ENCODE peak calls at places on chromosomes 11 and 22, in six cellular contexts. One of them, this sample, is unnamed.
A peak's percentile ranks its signal among the peaks of the same experiment; 100 is the strongest.

GRCh38 chr22:39396797-39397195 is 2.8 kb upstream of the TAB1 start:
- DNase-seq in left ventricle myocardium inferior: no peak
- DNase-seq in brain microvascular endothelial cell: no peak
- DNase-seq in neuronal stem cell: no peak
- DNase-seq in GM23248: no peak
- DNase-seq in stomach: no peak
- DNase-seq in this sample: no peak

GRCh38 chr22:41367680-41368542 is 13.8 kb upstream of the TEF start:
- DNase-seq in left ventricle myocardium inferior: peak; percentile 37
- DNase-seq in brain microvascular endothelial cell: no peak
- DNase-seq in neuronal stem cell: no peak
- DNase-seq in GM23248: peak; percentile 77
- DNase-seq in stomach: peak; percentile 49
- DNase-seq in this sample: peak; percentile 59

GRCh38 chr11:111833524-111833923 is 37.9 kb downstream of the ALG9 start:
- DNase-seq in left ventricle myocardium inferior: no peak
- DNase-seq in brain microvascular endothelial cell: peak; percentile 3
- DNase-seq in neuronal stem cell: no peak
- DNase-seq in GM23248: peak; percentile 41
- DNase-seq in stomach: no peak
- DNase-seq in this sample: no peak

GRCh38 chr11:76878014-76878413 is 17.3 kb downstream of the ACER3 start:
- DNase-seq in left ventricle myocardium inferior: no peak
- DNase-seq in brain microvascular endothelial cell: no peak
- DNase-seq in neuronal stem cell: no peak
- DNase-seq in GM23248: no peak
- DNase-seq in stomach: no peak
- DNase-seq in this sample: no peak

GRCh38 chr11:74418509-74418895 is 20.3 kb upstream of the PGM2L1 start:
- DNase-seq in left ventricle myocardium inferior: no peak
- DNase-seq in brain microvascular endothelial cell: peak; percentile 51
- DNase-seq in neuronal stem cell: no peak
- DNase-seq in GM23248: peak; percentile 83
- DNase-seq in stomach: no peak
- DNase-seq in this sample: no peak

GRCh38 chr22:31488988-31489617 is 539 bp downstream of the EIF4ENIF1 start:
- DNase-seq in left ventricle myocardium inferior: peak; percentile 36
- DNase-seq in brain microvascular endothelial cell: peak; percentile 9
- DNase-seq in neuronal stem cell: peak; percentile 27
- DNase-seq in GM23248: peak; percentile 76
- DNase-seq in stomach: peak; percentile 36
- DNase-seq in this sample: peak; percentile 55

GRCh38 chr22:46758867-46759290 is 3.6 kb upstream of the TBC1D22A start:
- DNase-seq in left ventricle myocardium inferior: no peak
- DNase-seq in brain microvascular endothelial cell: peak; percentile 53
- DNase-seq in neuronal stem cell: peak; percentile 45
- DNase-seq in GM23248: peak; percentile 65
- DNase-seq in stomach: peak; percentile 76
- DNase-seq in this sample: peak; percentile 54

GRCh38 chr11:125235006-125235405 is 70.5 kb downstream of the PKNOX2 start:
- DNase-seq in left ventricle myocardium inferior: no peak
- DNase-seq in brain microvascular endothelial cell: no peak
- DNase-seq in neuronal stem cell: peak; percentile 64
- DNase-seq in GM23248: no peak
- DNase-seq in stomach: no peak
- DNase-seq in this sample: no peak

GRCh38 chr11:47056261-47056915 is 119.8 kb downstream of the CSTPP1 start:
- DNase-seq in left ventricle myocardium inferior: no peak
- DNase-seq in brain microvascular endothelial cell: peak; percentile 73
- DNase-seq in neuronal stem cell: no peak
- DNase-seq in GM23248: peak; percentile 80
- DNase-seq in stomach: no peak
- DNase-seq in this sample: no peak

GRCh38 chr11:117684731-117685130 is 112.3 kb downstream of the DSCAML1 start:
- DNase-seq in left ventricle myocardium inferior: no peak
- DNase-seq in brain microvascular endothelial cell: no peak
- DNase-seq in neuronal stem cell: no peak
- DNase-seq in GM23248: no peak
- DNase-seq in stomach: no peak
- DNase-seq in this sample: no peak

GRCh38 chr11:74929431-74930363 is 19.2 kb downstream of the XRRA1 start:
- DNase-seq in left ventricle myocardium inferior: peak; percentile 19
- DNase-seq in brain microvascular endothelial cell: peak; percentile 92
- DNase-seq in neuronal stem cell: peak; percentile 90
- DNase-seq in GM23248: peak; percentile 93
- DNase-seq in stomach: peak; percentile 77
- DNase-seq in this sample: peak; percentile 64

GRCh38 chr11:12531681-12532080 is 142.5 kb upstream of the TEAD1 start:
- DNase-seq in left ventricle myocardium inferior: no peak
- DNase-seq in brain microvascular endothelial cell: no peak
- DNase-seq in neuronal stem cell: no peak
- DNase-seq in GM23248: peak; percentile 66
- DNase-seq in stomach: no peak
- DNase-seq in this sample: no peak

GRCh38 chr22:36083056-36083455 is 54.4 kb upstream of the RBFOX2 start:
- DNase-seq in left ventricle myocardium inferior: no peak
- DNase-seq in brain microvascular endothelial cell: no peak
- DNase-seq in neuronal stem cell: no peak
- DNase-seq in GM23248: no peak
- DNase-seq in stomach: no peak
- DNase-seq in this sample: no peak
- H3K36me3 ChIP-seq in left ventricle myocardium inferior: no peaks in the 10 kb centered on the region
- H3K36me3 ChIP-seq in brain microvascular endothelial cell: no peaks in the 10 kb centered on the region
- H3K36me3 ChIP-seq in neuronal stem cell: no peaks in the 10 kb centered on the region
- H3K36me3 ChIP-seq in GM23248: no peaks in the 10 kb centered on the region
- H3K36me3 ChIP-seq in stomach: no peaks in the 10 kb centered on the region
- H3K36me3 ChIP-seq in this sample: no peaks in the 10 kb centered on the region

GRCh38 chr11:128503231-128503991 is 83.9 kb downstream of the ETS1 start:
- DNase-seq in left ventricle myocardium inferior: no peak
- DNase-seq in brain microvascular endothelial cell: peak; percentile 87
- DNase-seq in neuronal stem cell: no peak
- DNase-seq in GM23248: peak; percentile 96
- DNase-seq in stomach: no peak
- DNase-seq in this sample: no peak

GRCh38 chr11:128500488-128500887 is 86.9 kb downstream of the ETS1 start:
- DNase-seq in left ventricle myocardium inferior: no peak
- DNase-seq in brain microvascular endothelial cell: peak; percentile 65
- DNase-seq in neuronal stem cell: no peak
- DNase-seq in GM23248: no peak
- DNase-seq in stomach: no peak
- DNase-seq in this sample: no peak

GRCh38 chr11:128501008-128501407 is 86.3 kb downstream of the ETS1 start:
- DNase-seq in left ventricle myocardium inferior: no peak
- DNase-seq in brain microvascular endothelial cell: no peak
- DNase-seq in neuronal stem cell: no peak
- DNase-seq in GM23248: no peak
- DNase-seq in stomach: no peak
- DNase-seq in this sample: no peak

GRCh38 chr11:128502736-128503135 is 84.6 kb downstream of the ETS1 start:
- DNase-seq in left ventricle myocardium inferior: no peak
- DNase-seq in brain microvascular endothelial cell: peak; percentile 91
- DNase-seq in neuronal stem cell: no peak
- DNase-seq in GM23248: peak; percentile 93
- DNase-seq in stomach: no peak
- DNase-seq in this sample: no peak

GRCh38 chr11:128501576-128502549 is 85.5 kb downstream of the ETS1 start:
- DNase-seq in left ventricle myocardium inferior: peak; percentile 50
- DNase-seq in brain microvascular endothelial cell: peak; percentile 80
- DNase-seq in neuronal stem cell: no peak
- DNase-seq in GM23248: peak; percentile 89
- DNase-seq in stomach: no peak
- DNase-seq in this sample: peak; percentile 56
- H3K36me3 ChIP-seq in left ventricle myocardium inferior: no peaks in the 10 kb centered on the region
- H3K36me3 ChIP-seq in brain microvascular endothelial cell: peaks cover 5% of the 10 kb centered on the region
- H3K36me3 ChIP-seq in neuronal stem cell: peaks cover 5% of the 10 kb centered on the region
- H3K36me3 ChIP-seq in GM23248: peaks cover 6% of the 10 kb centered on the region
- H3K36me3 ChIP-seq in stomach: no peaks in the 10 kb centered on the region
- H3K36me3 ChIP-seq in this sample: no peaks in the 10 kb centered on the region

DNA sequence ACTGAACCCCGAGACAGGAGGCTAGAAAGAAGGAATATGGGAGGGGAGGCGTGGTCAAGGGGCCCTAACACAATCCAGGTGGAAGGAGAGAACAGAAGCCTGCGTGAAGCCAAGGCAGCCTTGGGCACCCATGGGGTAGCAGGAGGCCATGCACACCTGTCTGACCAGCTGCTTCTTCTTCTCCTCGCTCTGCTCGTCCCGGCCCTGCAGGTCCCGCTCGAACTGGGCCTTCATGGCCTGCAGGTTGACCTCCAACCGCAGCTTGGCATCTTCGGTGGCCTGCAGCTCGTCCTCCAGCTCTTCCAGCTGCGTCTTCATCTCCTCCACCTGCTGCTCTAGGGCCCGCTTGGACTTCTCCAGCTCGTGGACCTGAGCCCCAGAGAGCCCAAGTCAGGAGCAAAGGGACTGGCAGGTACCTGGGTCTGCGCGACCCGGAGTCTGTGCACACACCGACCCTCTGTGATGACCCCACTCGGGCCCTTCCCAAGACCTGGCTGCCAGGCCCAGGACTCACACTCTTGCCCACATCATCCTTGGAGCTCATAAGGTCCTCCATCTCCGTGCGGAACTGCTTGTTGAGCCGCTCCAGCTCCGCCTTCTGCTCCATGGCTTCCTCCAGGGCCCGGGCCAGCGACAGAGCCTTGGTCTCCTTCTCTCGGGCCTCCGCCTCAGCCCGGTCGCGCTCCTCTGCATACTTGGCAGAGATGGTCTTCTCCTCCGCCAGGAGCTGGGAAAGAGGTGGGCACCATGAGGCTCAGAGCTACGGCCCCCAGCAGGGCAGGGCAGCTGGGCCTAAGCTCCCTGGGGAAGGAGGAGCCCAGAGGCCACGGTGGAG is 35.9 kb downstream of the APOL1 start:
- DNase-seq in left ventricle myocardium inferior: peak; percentile 25
- DNase-seq in brain microvascular endothelial cell: no peak
- DNase-seq in neuronal stem cell: no peak
- DNase-seq in GM23248: no peak
- DNase-seq in stomach: no peak
- DNase-seq in this sample: no peak
- H3K36me3 ChIP-seq in left ventricle myocardium inferior: peaks cover 90% of the 10 kb centered on the region
- H3K36me3 ChIP-seq in brain microvascular endothelial cell: peaks cover 87% of the 10 kb centered on the region
- H3K36me3 ChIP-seq in neuronal stem cell: peaks cover 85% of the 10 kb centered on the region
- H3K36me3 ChIP-seq in GM23248: peaks cover 72% of the 10 kb centered on the region
- H3K36me3 ChIP-seq in stomach: peaks cover 98% of the 10 kb centered on the region
- H3K36me3 ChIP-seq in this sample: peaks cover 91% of the 10 kb centered on the region

GRCh38 chr11:69797156-69797555 is 22.0 kb upstream of the FGF4 start:
- DNase-seq in left ventricle myocardium inferior: no peak
- DNase-seq in brain microvascular endothelial cell: no peak
- DNase-seq in neuronal stem cell: no peak
- DNase-seq in GM23248: no peak
- DNase-seq in stomach: no peak
- DNase-seq in this sample: no peak

GRCh38 chr11:69799582-69799981 is 19.6 kb downstream of the FGF3 start:
- DNase-seq in left ventricle myocardium inferior: no peak
- DNase-seq in brain microvascular endothelial cell: peak; percentile 53
- DNase-seq in neuronal stem cell: no peak
- DNase-seq in GM23248: peak; percentile 59
- DNase-seq in stomach: no peak
- DNase-seq in this sample: no peak

GRCh38 chr11:69796063-69796462 is 20.9 kb upstream of the FGF4 start:
- DNase-seq in left ventricle myocardium inferior: no peak
- DNase-seq in brain microvascular endothelial cell: no peak
- DNase-seq in neuronal stem cell: no peak
- DNase-seq in GM23248: no peak
- DNase-seq in stomach: no peak
- DNase-seq in this sample: no peak

GRCh38 chr11:69799097-69799496 is 20.1 kb downstream of the FGF3 start:
- DNase-seq in left ventricle myocardium inferior: no peak
- DNase-seq in brain microvascular endothelial cell: no peak
- DNase-seq in neuronal stem cell: no peak
- DNase-seq in GM23248: no peak
- DNase-seq in stomach: no peak
- DNase-seq in this sample: no peak

DNA sequence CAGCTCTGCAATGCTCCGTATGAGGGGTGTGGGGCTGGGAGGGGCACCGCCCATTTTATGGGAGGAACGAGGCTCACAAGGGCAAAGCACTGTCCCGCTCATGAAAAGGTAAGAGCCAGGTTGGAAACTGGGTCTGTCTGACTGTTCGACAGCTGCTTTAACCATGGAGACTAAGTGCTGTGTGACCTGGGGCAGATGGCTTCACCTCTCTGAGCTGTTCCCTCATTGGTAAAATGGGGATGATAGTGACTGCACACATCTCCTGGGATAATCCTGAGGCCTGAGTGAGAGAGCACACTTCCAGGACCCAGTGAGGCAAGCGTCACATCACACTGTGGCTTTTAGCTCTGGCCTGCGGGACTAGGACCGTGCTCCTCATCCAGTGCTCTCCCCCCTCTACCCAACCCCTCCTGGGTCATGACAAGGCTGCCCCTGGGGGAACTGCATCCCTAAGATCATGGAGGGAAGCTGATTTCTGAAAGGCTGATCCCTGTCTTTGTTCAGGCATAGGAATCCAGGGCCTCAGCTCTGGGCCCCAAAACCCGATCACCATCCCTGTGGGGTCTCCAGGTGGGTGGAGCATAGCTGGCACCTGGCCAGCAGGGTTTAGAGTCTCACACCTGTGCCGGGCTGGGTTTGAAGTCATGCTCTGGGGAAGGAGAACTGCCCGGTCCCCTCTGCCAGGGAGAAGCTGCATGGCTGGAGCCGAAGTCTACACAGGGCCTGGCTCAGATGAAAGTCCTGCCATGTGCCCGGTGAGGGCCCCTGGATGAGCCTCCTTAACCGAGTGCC is 21.3 kb downstream of the FGF3 start:
- DNase-seq in left ventricle myocardium inferior: no peak
- DNase-seq in brain microvascular endothelial cell: no peak
- DNase-seq in neuronal stem cell: no peak
- DNase-seq in GM23248: no peak
- DNase-seq in stomach: no peak
- DNase-seq in this sample: no peak
- H3K36me3 ChIP-seq in left ventricle myocardium inferior: no peaks in the 10 kb centered on the region
- H3K36me3 ChIP-seq in brain microvascular endothelial cell: no peaks in the 10 kb centered on the region
- H3K36me3 ChIP-seq in neuronal stem cell: no peaks in the 10 kb centered on the region
- H3K36me3 ChIP-seq in GM23248: no peaks in the 10 kb centered on the region
- H3K36me3 ChIP-seq in stomach: no peaks in the 10 kb centered on the region
- H3K36me3 ChIP-seq in this sample: no peaks in the 10 kb centered on the region

GRCh38 chr11:2940930-2941821 is 12.0 kb upstream of the PHLDA2 start:
- DNase-seq in left ventricle myocardium inferior: no peak
- DNase-seq in brain microvascular endothelial cell: no peak
- DNase-seq in neuronal stem cell: no peak
- DNase-seq in GM23248: peak; percentile 52
- DNase-seq in stomach: peak; percentile 85
- DNase-seq in this sample: peak; percentile 71

GRCh38 chr11:2943711-2944118 is 14.5 kb upstream of the PHLDA2 start:
- DNase-seq in left ventricle myocardium inferior: no peak
- DNase-seq in brain microvascular endothelial cell: no peak
- DNase-seq in neuronal stem cell: no peak
- DNase-seq in GM23248: peak; percentile 57
- DNase-seq in stomach: peak; percentile 55
- DNase-seq in this sample: no peak

GRCh38 chr11:2944530-2944929 is 15.3 kb upstream of the PHLDA2 start:
- DNase-seq in left ventricle myocardium inferior: no peak
- DNase-seq in brain microvascular endothelial cell: no peak
- DNase-seq in neuronal stem cell: no peak
- DNase-seq in GM23248: no peak
- DNase-seq in stomach: no peak
- DNase-seq in this sample: no peak

GRCh38 chr11:2942447-2942846 is 13.2 kb upstream of the PHLDA2 start:
- DNase-seq in left ventricle myocardium inferior: no peak
- DNase-seq in brain microvascular endothelial cell: no peak
- DNase-seq in neuronal stem cell: no peak
- DNase-seq in GM23248: no peak
- DNase-seq in stomach: no peak
- DNase-seq in this sample: no peak

GRCh38 chr11:2942872-2943710 is 13.9 kb upstream of the PHLDA2 start:
- DNase-seq in left ventricle myocardium inferior: no peak
- DNase-seq in brain microvascular endothelial cell: no peak
- DNase-seq in neuronal stem cell: no peak
- DNase-seq in GM23248: no peak
- DNase-seq in stomach: no peak
- DNase-seq in this sample: no peak
- H3K36me3 ChIP-seq in left ventricle myocardium inferior: peaks cover 11% of the 10 kb centered on the region
- H3K36me3 ChIP-seq in brain microvascular endothelial cell: peaks cover 20% of the 10 kb centered on the region
- H3K36me3 ChIP-seq in neuronal stem cell: peaks cover 51% of the 10 kb centered on the region
- H3K36me3 ChIP-seq in GM23248: no peaks in the 10 kb centered on the region
- H3K36me3 ChIP-seq in stomach: peaks cover 37% of the 10 kb centered on the region
- H3K36me3 ChIP-seq in this sample: peaks cover 15% of the 10 kb centered on the region